ENCODE peak calls at places on chromosomes 3 and 15, in four cellular contexts. H is RWPE1; Q is activated CD4-positive, alpha-beta T cell treated with anti-CD3 and anti-CD28 coated beads, Interleukin-2, amount 50 U/mL, for 4 hours; K is stimulated activated CD4-positive, alpha-beta T cell treated with anti-CD3 and anti-CD28 coated beads, Interleukin-4, amount 100 ng/mL, for 24 hours. N is an unnamed sample.

GRCh38 chr3:130258532-130258952 is 86.9 kb upstream of the COL6A5 start:
- DNase-seq in H (no peak), Q (no peak), K (no peak), N (no peak)

GRCh38 chr3:31567036-31567435 is 34.3 kb downstream of the STT3B start:
- DNase-seq in H (no peak), Q (no peak), K (peak; percentile 24), N (no peak)

GRCh38 chr3:96977671-96978070 is 163.3 kb downstream of the EPHA6 start:
- DNase-seq in H (no peak), Q (no peak), K (no peak), N (no peak)

GRCh38 chr3:147410126-147410517 is 957 bp downstream of the ZIC1 start:
- DNase-seq in H (no peak), Q (no peak), K (no peak), N (no peak)

GRCh38 chr15:101052031-101052620 is 133.0 kb downstream of the LRRK1 start:
- DNase-seq in H (no peak), Q (no peak), K (no peak), N (no peak)

GRCh38 chr3:138042043-138042442 is 32.1 kb downstream of the CLDN18 start:
- DNase-seq in H (peak; percentile 16), Q (no peak), K (no peak), N (no peak)

GRCh38 chr3:127275287-127275781 is 12.5 kb downstream of the PRR20G start:
- DNase-seq in H (peak; percentile 64), Q (no peak), K (no peak), N (no peak)

GRCh38 chr3:156938724-156939123 is 112.6 kb downstream of the LEKR1 start:
- DNase-seq in H (no peak), Q (no peak), K (no peak), N (no peak)

GRCh38 chr3:63309780-63310179 is 31.7 kb downstream of the SYNPR start:
- DNase-seq in H (no peak), Q (no peak), K (no peak), N (no peak)

GRCh38 chr3:13141991-13142412 is 68.8 kb upstream of the IQSEC1 start:
- DNase-seq in H (peak; percentile 50), Q (no peak), K (no peak), N (no peak)

GRCh38 chr3:100971776-100972175 is 21.4 kb downstream of the ABI3BP start:
- DNase-seq in H (no peak), Q (no peak), K (no peak), N (no peak)

GRCh38 chr3:112007641-112008040 is 8.9 kb downstream of the TAGLN3 start:
- DNase-seq in H (no peak), Q (no peak), K (no peak), N (no peak)

GRCh38 chr3:535566-536416 is 339.2 kb downstream of the CHL1 start:
- DNase-seq in H (no peak), Q (no peak), K (no peak), N (no peak)

GRCh38 chr3:179321585-179322322 is 1.1 kb upstream of the ZNF639 start:
- DNase-seq in H (peak; percentile 42), Q (peak; percentile 15), K (peak; percentile 8), N (no peak)

GRCh38 chr15:74398183-74398582 is 30.7 kb upstream of the CYP11A1 start:
- DNase-seq in H (no peak), Q (no peak), K (no peak), N (no peak)

GRCh38 chr3:142977399-142977728 is 13.9 kb upstream of the PAQR9 start:
- DNase-seq in H (no peak), Q (no peak), K (no peak), N (no peak)

GRCh38 chr15:91852741-91853500 is 587 bp upstream of the SLCO3A1 start:
- DNase-seq in H (peak; percentile 80), Q (peak; percentile 58), K (peak; percentile 71), N (peak; percentile 63)